ENCODE peak calls at places on chromosomes 5 and 9, in seven cellular contexts. H is RWPE1, Y is brain microvascular endothelial cell, D is AG04450, C is cardiac fibroblast, U is neural crest cell, S is fibroblast of lung. R is an unnamed sample.

GRCh38 chr5:175813943-175814630 is 57.3 kb upstream of the CPLX2 start:
- DNase-seq in H (peak), Y (no peak), D (no peak), C (no peak), U (no peak), S (no peak), R (no peak)

GRCh38 chr9:10633785-10634184 is 21.0 kb upstream of the PTPRD start:
- DNase-seq in H (no peak), Y (no peak), D (no peak), C (no peak), U (no peak), S (no peak), R (no peak)

GRCh38 chr5:1315709-1316587 is 21.1 kb upstream of the TERT start:
- DNase-seq in H (peak), Y (no peak), D (no peak), C (peak), U (no peak), S (no peak), R (no peak)

GRCh38 chr5:65152131-65152530 is 329.6 kb downstream of the ADAMTS6 start:
- DNase-seq in H (no peak), Y (no peak), D (no peak), C (no peak), U (no peak), S (peak), R (peak)

GRCh38 chr5:133882801-133883200 is 85.6 kb downstream of the C5orf15 start:
- DNase-seq in H (no peak), Y (no peak), D (no peak), C (no peak), U (no peak), S (no peak), R (no peak)

GRCh38 chr5:172918421-172919371 is 40.5 kb upstream of the RPL26L1 start:
- DNase-seq in H (no peak), Y (no peak), D (no peak), C (no peak), U (no peak), S (no peak), R (no peak)

GRCh38 chr9:95462419-95463121 is 54.2 kb downstream of the PTCH1 start:
- DNase-seq in H (peak), Y (peak), D (peak), C (peak), U (peak), S (peak), R (peak)

GRCh38 chr5:146047396-146047795 is 58.0 kb downstream of the PLAC8L1 start:
- DNase-seq in H (no peak), Y (no peak), D (no peak), C (no peak), U (no peak), S (peak), R (no peak)

GRCh38 chr9:96620832-96621269 is 1.2 kb upstream of the CDC14B start:
- DNase-seq in H (no peak), Y (no peak), D (no peak), C (peak), U (no peak), S (no peak), R (no peak)

GRCh38 chr5:98777295-98777694 is 3.8 kb downstream of the RGMB start:
- DNase-seq in H (no peak), Y (no peak), D (no peak), C (no peak), U (no peak), S (no peak), R (no peak)

GRCh38 chr9:133803028-133803585 is 65.0 kb upstream of the SARDH start:
- DNase-seq in H (no peak), Y (no peak), D (no peak), C (peak), U (no peak), S (peak), R (peak)
- TF ChIP-seq CTCF in H (no peak), Y (no peak), D (no peak), C (no peak), U (no peak), S (no peak), R (no peak)

DNA sequence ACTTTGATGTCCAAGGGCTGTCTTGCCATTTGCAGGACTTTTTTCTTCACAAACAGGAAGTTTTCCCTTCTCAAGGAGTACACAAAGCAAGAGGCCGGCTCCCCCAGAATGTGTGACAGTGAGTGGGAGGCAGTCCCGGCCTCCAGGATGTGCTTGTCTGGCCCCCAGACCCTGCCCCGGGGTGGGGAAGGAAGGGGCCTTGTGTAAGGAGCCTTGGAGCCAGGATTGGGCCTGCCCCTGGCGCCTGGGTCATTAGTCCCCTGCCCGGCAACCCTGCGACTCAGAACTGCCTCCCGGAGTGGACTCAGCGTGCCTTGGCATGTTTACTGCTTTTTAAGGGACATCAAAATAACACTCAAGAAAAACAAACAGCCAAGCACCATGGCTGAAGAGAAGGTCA is 83.2 kb upstream of the SMIM23 start:
- DNase-seq in H (no peak), Y (no peak), D (no peak), C (no peak), U (no peak), S (no peak), R (no peak)
- TF ChIP-seq CTCF in H (no peak), Y (no peak), D (no peak), C (no peak), U (no peak), S (no peak), R (no peak)

GRCh38 chr5:14581333-14581890 is at the start of gene OTULINL:
- DNase-seq in H (peak), Y (peak), D (peak), C (peak), U (peak), S (peak), R (peak)

GRCh38 chr5:14580037-14581034 is 1.3 kb upstream of the OTULINL start:
- DNase-seq in H (no peak), Y (no peak), D (no peak), C (peak), U (no peak), S (peak), R (no peak)

GRCh38 chr5:14582797-14583137 is 1.2 kb downstream of the OTULINL start:
- DNase-seq in H (no peak), Y (no peak), D (no peak), C (peak), U (no peak), S (no peak), R (no peak)

GRCh38 chr5:14584848-14585247 is 3.3 kb downstream of the OTULINL start:
- DNase-seq in H (no peak), Y (no peak), D (no peak), C (no peak), U (no peak), S (no peak), R (no peak)

GRCh38 chr5:14581891-14582796 is 552 bp downstream of the OTULINL start:
- DNase-seq in H (peak), Y (peak), D (no peak), C (peak), U (peak), S (peak), R (peak)
- TF ChIP-seq CTCF in H (no peak), Y (peak), D (peak), C (no peak), U (peak), S (no peak), R (no peak)

DNA sequence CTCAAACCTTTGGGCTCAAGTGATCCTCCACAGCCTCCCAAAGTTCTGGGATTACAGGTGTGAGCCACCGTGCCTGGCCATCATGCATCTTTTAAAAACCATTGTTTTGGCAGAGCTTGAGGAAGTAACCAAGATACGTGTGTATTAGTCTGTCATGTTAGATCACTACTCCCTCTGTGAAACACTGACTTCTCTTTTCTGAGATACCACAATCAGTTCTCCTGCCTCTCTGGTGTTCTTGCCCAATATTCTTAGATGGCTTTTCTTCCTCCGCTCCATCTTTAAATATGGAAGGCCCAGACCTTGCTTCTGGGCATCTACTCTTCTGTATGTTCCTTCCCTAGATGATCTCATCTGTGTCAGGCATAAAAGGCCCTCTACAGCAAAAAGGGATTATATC is 14.2 kb upstream of the CCNB1 start:
- DNase-seq in H (no peak), Y (no peak), D (no peak), C (no peak), U (no peak), S (no peak), R (no peak)
- TF ChIP-seq CTCF in H (no peak), Y (no peak), D (no peak), C (no peak), U (no peak), S (no peak), R (no peak)

GRCh38 chr5:170746081-170746951 is 37.2 kb upstream of the GABRP start:
- DNase-seq in H (no peak), Y (no peak), D (no peak), C (no peak), U (no peak), S (no peak), R (no peak)

GRCh38 chr5:170748986-170749385 is 34.5 kb upstream of the GABRP start:
- DNase-seq in H (no peak), Y (no peak), D (no peak), C (no peak), U (no peak), S (no peak), R (no peak)

GRCh38 chr5:170746952-170747340 is 36.6 kb upstream of the GABRP start:
- DNase-seq in H (no peak), Y (no peak), D (no peak), C (no peak), U (no peak), S (no peak), R (no peak)

GRCh38 chr5:170747357-170747756 is 36.2 kb upstream of the GABRP start:
- DNase-seq in H (no peak), Y (no peak), D (no peak), C (no peak), U (no peak), S (no peak), R (no peak)

DNA sequence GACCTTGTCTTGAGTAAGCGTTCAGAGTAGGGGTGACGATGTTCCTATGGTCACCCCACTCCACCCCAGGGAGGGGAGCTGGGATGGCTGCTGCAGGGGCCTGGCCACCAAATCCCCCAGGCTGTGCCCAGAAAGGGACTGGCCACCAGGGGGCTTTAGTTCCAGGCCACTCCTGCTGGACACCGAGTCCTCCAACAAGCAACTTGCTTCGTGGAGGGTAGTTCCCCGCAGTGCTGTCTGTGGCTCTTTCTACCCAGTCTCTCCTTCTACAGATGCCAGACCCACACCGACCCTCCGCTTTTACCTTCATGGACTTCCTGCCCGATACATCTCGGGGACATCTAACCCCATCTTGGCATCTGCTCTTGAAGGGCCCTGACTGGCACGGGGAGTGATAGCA is 35.7 kb upstream of the GABRP start:
- DNase-seq in H (no peak), Y (peak), D (no peak), C (peak), U (peak), S (no peak), R (peak)
- TF ChIP-seq CTCF in H (no peak), Y (peak), D (peak), C (peak), U (peak), S (peak), R (peak)

GRCh38 chr5:75054110-75054930 is 2.0 kb upstream of the GCNT4 start:
- DNase-seq in H (no peak), Y (peak), D (no peak), C (peak), U (peak), S (peak), R (peak)

GRCh38 chr5:75051217-75051751 is 1.1 kb downstream of the GCNT4 start:
- DNase-seq in H (no peak), Y (no peak), D (no peak), C (no peak), U (no peak), S (no peak), R (no peak)

GRCh38 chr5:75052461-75053285 is at the start of gene GCNT4:
- DNase-seq in H (peak), Y (no peak), D (no peak), C (peak), U (peak), S (peak), R (peak)

GRCh38 chr5:75055727-75056144 is 3.4 kb upstream of the GCNT4 start:
- DNase-seq in H (no peak), Y (peak), D (no peak), C (peak), U (no peak), S (peak), R (peak)

GRCh38 chr5:75053286-75054109 is 1.1 kb upstream of the GCNT4 start:
- DNase-seq in H (peak), Y (peak), D (no peak), C (peak), U (peak), S (peak), R (peak)
- TF ChIP-seq CTCF in H (peak), Y (peak), D (peak), C (peak), U (peak), S (no peak), R (no peak)